ENCODE peak calls at places on chromosomes 6 and 20, in six cellular contexts. G is mesothelial cell of epicardium, R is AG09309, Q is prostate gland, M is RWPE2, Z is kidney. A is an unnamed sample.

GRCh38 chr6:30689985-30690384 is 799 bp downstream of the NRM start:
- DNase-seq in G (no peak), R (no peak), Q (no peak), M (no peak), Z (peak), A (no peak)

GRCh38 chr20:19047951-19048296 is 164.5 kb upstream of the SLC24A3 start:
- DNase-seq in G (no peak), R (no peak), Q (peak), M (no peak), Z (no peak), A (no peak)

GRCh38 chr6:159966981-159967380 is 1.9 kb upstream of the IGF2R start:
- DNase-seq in G (no peak), R (no peak), Q (no peak), M (no peak), Z (no peak), A (no peak)

GRCh38 chr6:102895683-102896082 is 1502.2 kb downstream of the GRIK2 start:
- DNase-seq in G (no peak), R (no peak), Q (no peak), M (no peak), Z (no peak), A (no peak)

GRCh38 chr6:137271245-137272183 is 52.3 kb upstream of the IFNGR1 start:
- DNase-seq in G (no peak), R (no peak), Q (peak), M (no peak), Z (no peak), A (no peak)

GRCh38 chr20:9551808-9552550 is 37.6 kb downstream of the LAMP5 start:
- DNase-seq in G (no peak), R (no peak), Q (no peak), M (no peak), Z (no peak), A (no peak)

GRCh38 chr20:64029293-64030117 is 6.5 kb upstream of the C20orf204 start:
- DNase-seq in G (no peak), R (no peak), Q (no peak), M (peak), Z (no peak), A (no peak)

GRCh38 chr20:58344741-58345140 is 35.2 kb downstream of the RAB22A start:
- DNase-seq in G (no peak), R (no peak), Q (no peak), M (no peak), Z (no peak), A (no peak)

GRCh38 chr20:62859721-62860120 is 1.9 kb downstream of the TCFL5 start:
- DNase-seq in G (no peak), R (no peak), Q (no peak), M (peak), Z (no peak), A (no peak)

GRCh38 chr20:63956664-63957003 is 418 bp upstream of the UCKL1 start:
- DNase-seq in G (no peak), R (no peak), Q (no peak), M (no peak), Z (no peak), A (no peak)

GRCh38 chr20:49765413-49765736 is 47.3 kb upstream of the SLC9A8 start:
- DNase-seq in G (no peak), R (no peak), Q (no peak), M (no peak), Z (no peak), A (no peak)

GRCh38 chr6:160798625-160799024 is 96.6 kb downstream of the PLG start:
- DNase-seq in G (no peak), R (no peak), Q (no peak), M (no peak), Z (no peak), A (no peak)

GRCh38 chr20:49276895-49277785 is 717 bp downstream of the ZNFX1 start:
- DNase-seq in G (peak), R (no peak), Q (peak), M (no peak), Z (peak), A (peak)

GRCh38 chr6:128882991-128883571 is at the start of gene LAMA2:
- DNase-seq in G (peak), R (peak), Q (peak), M (no peak), Z (peak), A (peak)

GRCh38 chr6:149387787-149388512 is 12.1 kb upstream of the SUMO4 start:
- DNase-seq in G (no peak), R (no peak), Q (peak), M (no peak), Z (no peak), A (no peak)

GRCh38 chr6:142400495-142400894 is 98.7 kb downstream of the ADGRG6 start:
- DNase-seq in G (no peak), R (no peak), Q (no peak), M (no peak), Z (no peak), A (no peak)

GRCh38 chr6:37994238-37994637 is 174.7 kb downstream of the ZFAND3 start:
- DNase-seq in G (no peak), R (no peak), Q (no peak), M (no peak), Z (no peak), A (no peak)

GRCh38 chr6:114739656-114740055 is 396.8 kb upstream of the HS3ST5 start:
- DNase-seq in G (no peak), R (no peak), Q (no peak), M (no peak), Z (no peak), A (peak)

GRCh38 chr6:145490068-145490467 is 245.3 kb downstream of the EPM2A start:
- DNase-seq in G (no peak), R (no peak), Q (no peak), M (no peak), Z (no peak), A (no peak)

GRCh38 chr6:107719160-107719559 is 105.0 kb downstream of the SCML4 start:
- DNase-seq in G (no peak), R (no peak), Q (no peak), M (no peak), Z (no peak), A (no peak)

GRCh38 chr6:151254451-151255081 is 14.8 kb downstream of the AKAP12 start:
- DNase-seq in G (no peak), R (no peak), Q (no peak), M (no peak), Z (no peak), A (no peak)

GRCh38 chr6:168960557-168960956 is 293.1 kb downstream of the THBS2 start:
- DNase-seq in G (no peak), R (no peak), Q (no peak), M (no peak), Z (no peak), A (no peak)

GRCh38 chr6:19988555-19988954 is 151.4 kb downstream of the ID4 start:
- DNase-seq in G (no peak), R (no peak), Q (no peak), M (no peak), Z (no peak), A (no peak)

GRCh38 chr6:138986578-138986977 is 1.5 kb downstream of the REPS1 start:
- DNase-seq in G (no peak), R (no peak), Q (no peak), M (no peak), Z (no peak), A (no peak)

GRCh38 chr6:156866181-156866862 is 89.1 kb downstream of the ARID1B start:
- DNase-seq in G (no peak), R (no peak), Q (peak), M (no peak), Z (no peak), A (peak)

GRCh38 chr6:73768630-73769029 is 72.6 kb downstream of the CD109 start:
- DNase-seq in G (no peak), R (no peak), Q (no peak), M (no peak), Z (no peak), A (no peak)

GRCh38 chr6:121563286-121563685 is 127.8 kb downstream of the GJA1 start:
- DNase-seq in G (no peak), R (no peak), Q (no peak), M (no peak), Z (no peak), A (no peak)

GRCh38 chr6:156884306-156884705 is 107.1 kb downstream of the ARID1B start:
- DNase-seq in G (no peak), R (no peak), Q (no peak), M (no peak), Z (no peak), A (no peak)

GRCh38 chr6:28263946-28264345 is 3.0 kb upstream of the ZSCAN26 start:
- DNase-seq in G (no peak), R (no peak), Q (no peak), M (no peak), Z (no peak), A (no peak)

GRCh38 chr6:30647802-30648460 is 998 bp downstream of the C6orf136 start:
- DNase-seq in G (no peak), R (no peak), Q (no peak), M (no peak), Z (no peak), A (peak)

GRCh38 chr6:51467231-51467952 is 620.0 kb downstream of the PKHD1 start:
- DNase-seq in G (no peak), R (no peak), Q (no peak), M (no peak), Z (no peak), A (no peak)

GRCh38 chr6:157235600-157236039 is 87.7 kb downstream of the TMEM242 start:
- DNase-seq in G (peak), R (no peak), Q (no peak), M (no peak), Z (peak), A (peak)

GRCh38 chr6:42073287-42073686 is 23.0 kb downstream of the TAF8 start:
- DNase-seq in G (no peak), R (no peak), Q (no peak), M (no peak), Z (no peak), A (no peak)

GRCh38 chr6:14068133-14068532 is 49.4 kb upstream of the CD83 start:
- DNase-seq in G (no peak), R (peak), Q (no peak), M (no peak), Z (no peak), A (no peak)

GRCh38 chr20:39874049-39874893 is 814.8 kb downstream of the MAFB start:
- DNase-seq in G (peak), R (no peak), Q (peak), M (peak), Z (peak), A (no peak)

GRCh38 chr6:23329091-23329490 is 759.7 kb downstream of the HDGFL1 start:
- DNase-seq in G (no peak), R (no peak), Q (no peak), M (no peak), Z (no peak), A (no peak)

DNA sequence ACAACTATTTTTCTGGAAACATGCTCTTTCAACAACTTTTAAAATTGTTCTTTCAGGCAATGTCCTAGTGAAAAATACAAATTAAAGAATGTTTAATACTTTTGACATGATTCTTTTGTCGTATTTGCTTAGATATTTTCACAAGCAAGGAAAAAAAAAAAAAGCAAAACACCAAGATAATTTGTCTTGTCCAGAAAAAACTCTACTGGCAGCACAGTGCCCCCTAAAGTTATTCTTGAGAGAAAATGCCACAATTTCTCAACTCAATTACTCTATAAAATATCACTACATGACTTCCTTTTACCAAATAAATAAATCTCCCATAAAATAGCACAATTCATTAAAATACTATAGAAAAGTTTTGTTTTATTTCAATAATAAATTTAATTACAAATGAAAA is 652.5 kb upstream of the EPHA7 start:
- DNase-seq in G (no peak), R (no peak), Q (no peak), M (no peak), Z (no peak), A (no peak)
- TF ChIP-seq CTCF in G (no peak), R (no peak), Q (no peak), M (peak), Z (no peak), A (peak)

GRCh38 chr6:11730645-11731044 is 48.0 kb downstream of the ADTRP start:
- DNase-seq in G (no peak), R (no peak), Q (no peak), M (no peak), Z (no peak), A (no peak)

GRCh38 chr6:11729083-11729482 is 49.5 kb downstream of the ADTRP start:
- DNase-seq in G (no peak), R (no peak), Q (no peak), M (no peak), Z (no peak), A (no peak)

GRCh38 chr6:11734861-11735652 is 43.5 kb downstream of the ADTRP start:
- DNase-seq in G (no peak), R (no peak), Q (peak), M (no peak), Z (no peak), A (no peak)

GRCh38 chr6:11731423-11731822 is 47.2 kb downstream of the ADTRP start:
- DNase-seq in G (no peak), R (no peak), Q (no peak), M (no peak), Z (no peak), A (no peak)

GRCh38 chr6:11732036-11732545 is 46.5 kb downstream of the ADTRP start:
- DNase-seq in G (no peak), R (peak), Q (no peak), M (no peak), Z (peak), A (peak)
- TF ChIP-seq CTCF in G (no peak), R (no peak), Q (no peak), M (no peak), Z (no peak), A (no peak)

GRCh38 chr6:32096394-32097258 is 12.5 kb downstream of the TNXB start:
- DNase-seq in G (no peak), R (no peak), Q (no peak), M (no peak), Z (no peak), A (no peak)
- TF ChIP-seq CTCF in G (no peak), R (no peak), Q (no peak), M (no peak), Z (no peak), A (no peak)

GRCh38 chr20:407097-407952 is 774 bp upstream of the RBCK1 start:
- DNase-seq in G (peak), R (peak), Q (peak), M (no peak), Z (peak), A (peak)
- TF ChIP-seq CTCF in G (no peak), R (peak), Q (no peak), M (peak), Z (no peak), A (no peak)

GRCh38 chr6:143504369-143504768 is 7.2 kb downstream of the FUCA2 start:
- DNase-seq in G (no peak), R (no peak), Q (no peak), M (no peak), Z (no peak), A (no peak)

GRCh38 chr6:143505111-143505510 is 6.4 kb downstream of the FUCA2 start:
- DNase-seq in G (no peak), R (no peak), Q (no peak), M (no peak), Z (no peak), A (no peak)

GRCh38 chr6:143505537-143505936 is 6.0 kb downstream of the FUCA2 start:
- DNase-seq in G (no peak), R (no peak), Q (no peak), M (no peak), Z (no peak), A (no peak)

GRCh38 chr6:143498428-143498827 is 13.1 kb downstream of the FUCA2 start:
- DNase-seq in G (no peak), R (no peak), Q (no peak), M (no peak), Z (no peak), A (no peak)

GRCh38 chr6:143501851-143502250 is 9.7 kb downstream of the FUCA2 start:
- DNase-seq in G (no peak), R (no peak), Q (no peak), M (no peak), Z (no peak), A (no peak)
- TF ChIP-seq CTCF in G (no peak), R (peak), Q (no peak), M (peak), Z (no peak), A (no peak)

GRCh38 chr20:11098888-11099287 is 425.1 kb upstream of the JAG1 start:
- DNase-seq in G (no peak), R (no peak), Q (no peak), M (no peak), Z (no peak), A (no peak)
- TF ChIP-seq CTCF in G (no peak), R (peak), Q (peak), M (peak), Z (no peak), A (no peak)